ENCODE peak calls at places on chromosomes 4 and X, in five cellular contexts. I, X, E, Y and N are unnamed samples.

GRCh38 chr4:100968046-100968445 is 379.3 kb downstream of the PPP3CA start:
- DNase-seq in I (no peak), X (no peak), E (no peak), Y (no peak), N (no peak)

GRCh38 chrX:105821471-105822081 is 763 bp upstream of the NRK start:
- DNase-seq in I (peak; percentile 89), X (peak; percentile 45), E (peak; percentile 52), Y (no peak), N (peak; percentile 75)

GRCh38 chr4:174365018-174365587 is 81.4 kb downstream of the CEP44 start:
- DNase-seq in I (peak; percentile 58), X (peak; percentile 38), E (no peak), Y (peak; percentile 35), N (no peak)

GRCh38 chr4:170398228-170398627 is 308.5 kb upstream of the AADAT start:
- DNase-seq in I (no peak), X (no peak), E (no peak), Y (no peak), N (no peak)

GRCh38 chr4:138405439-138405838 is 163.3 kb upstream of the SLC7A11 start:
- DNase-seq in I (peak; percentile 18), X (peak; percentile 7), E (no peak), Y (no peak), N (no peak)

GRCh38 chrX:25531096-25531495 is 515.3 kb upstream of the ARX start:
- DNase-seq in I (no peak), X (peak; percentile 41), E (no peak), Y (no peak), N (no peak)

GRCh38 chr4:110139106-110139505 is 59.3 kb downstream of the ELOVL6 start:
- DNase-seq in I (no peak), X (no peak), E (no peak), Y (no peak), N (no peak)

GRCh38 chrX:153783378-153784013 is 2.7 kb downstream of the SRPK3 start:
- DNase-seq in I (no peak), X (no peak), E (no peak), Y (no peak), N (no peak)

GRCh38 chr4:21102667-21103066 is 402.4 kb downstream of the PACRGL start:
- DNase-seq in I (no peak), X (no peak), E (no peak), Y (no peak), N (no peak)

GRCh38 chr4:178553201-178553600 is 1111.0 kb upstream of the AGA start:
- DNase-seq in I (no peak), X (no peak), E (no peak), Y (no peak), N (no peak)

GRCh38 chr4:187477224-187477623 is 518.3 kb upstream of the ZFP42 start:
- DNase-seq in I (no peak), X (no peak), E (no peak), Y (no peak), N (no peak)

GRCh38 chr4:78553526-78554060 is 2.0 kb downstream of the ANXA3 start:
- DNase-seq in I (no peak), X (no peak), E (no peak), Y (no peak), N (no peak)

GRCh38 chr4:174826660-174827059 is 2.4 kb downstream of the GLRA3 start:
- DNase-seq in I (no peak), X (no peak), E (no peak), Y (no peak), N (no peak)

GRCh38 chr4:16827762-16828724 is 70.4 kb downstream of the LDB2 start:
- DNase-seq in I (no peak), X (peak; percentile 4), E (no peak), Y (no peak), N (no peak)

GRCh38 chrX:17654116-17654515 is 83.2 kb upstream of the SCML1 start:
- DNase-seq in I (no peak), X (no peak), E (no peak), Y (no peak), N (no peak)

GRCh38 chr4:165784672-165785071 is 88.4 kb upstream of the TLL1 start:
- DNase-seq in I (no peak), X (no peak), E (no peak), Y (no peak), N (no peak)

GRCh38 chr4:151698213-151698612 is 62.6 kb downstream of the GATB start:
- DNase-seq in I (no peak), X (no peak), E (no peak), Y (no peak), N (no peak)

GRCh38 chr4:40842725-40843401 is 93.1 kb downstream of the NSUN7 start:
- DNase-seq in I (peak; percentile 51), X (peak; percentile 6), E (no peak), Y (no peak), N (no peak)

GRCh38 chrX:25084446-25084845 is 68.7 kb upstream of the ARX start:
- DNase-seq in I (no peak), X (no peak), E (no peak), Y (no peak), N (no peak)

GRCh38 chr4:186725422-186726149 is 1.9 kb upstream of the FAT1 start:
- DNase-seq in I (peak; percentile 89), X (peak; percentile 88), E (peak; percentile 78), Y (peak; percentile 63), N (peak; percentile 70)

GRCh38 chrX:78555401-78555980 is 103.6 kb downstream of the RTL3 start:
- DNase-seq in I (peak; percentile 0), X (no peak), E (no peak), Y (no peak), N (no peak)

GRCh38 chr4:144399927-144400326 is 246.0 kb upstream of the HHIP start:
- DNase-seq in I (peak; percentile 5), X (peak; percentile 55), E (no peak), Y (no peak), N (no peak)

GRCh38 chr4:121690001-121690400 is 6.8 kb downstream of the ANXA5 start:
- DNase-seq in I (peak; percentile 93), X (peak; percentile 86), E (no peak), Y (no peak), N (no peak)

GRCh38 chr4:151013944-151014343 is 1.1 kb downstream of the LRBA start:
- DNase-seq in I (no peak), X (no peak), E (no peak), Y (no peak), N (no peak)

GRCh38 chrX:19810809-19811208 is 76.6 kb downstream of the SH3KBP1 start:
- DNase-seq in I (peak; percentile 41), X (peak; percentile 48), E (no peak), Y (no peak), N (no peak)

GRCh38 chr4:77044458-77045124 is 31.2 kb downstream of the CCNI start:
- DNase-seq in I (peak; percentile 62), X (peak; percentile 80), E (no peak), Y (no peak), N (no peak)

GRCh38 chr4:57639566-57640328 is 529.6 kb upstream of the IGFBP7 start:
- DNase-seq in I (no peak), X (no peak), E (peak; percentile 44), Y (no peak), N (peak; percentile 29)

GRCh38 chr4:8547108-8547911 is 32.9 kb upstream of the GPR78 start:
- DNase-seq in I (no peak), X (peak; percentile 51), E (peak; percentile 69), Y (peak; percentile 17), N (peak; percentile 75)

GRCh38 chr4:140046037-140046436 is 107.9 kb downstream of the MAML3 start:
- DNase-seq in I (no peak), X (no peak), E (no peak), Y (no peak), N (no peak)

GRCh38 chr4:47668810-47669408 is 169.0 kb downstream of the CORIN start:
- DNase-seq in I (peak; percentile 52), X (peak; percentile 65), E (no peak), Y (peak; percentile 17), N (no peak)

GRCh38 chr4:16226816-16227461 is 668 bp upstream of the TAPT1 start:
- DNase-seq in I (peak; percentile 57), X (no peak), E (peak; percentile 72), Y (peak; percentile 39), N (peak; percentile 59)

GRCh38 chr4:99052902-99053301 is 35.7 kb downstream of the ADH5 start:
- DNase-seq in I (peak; percentile 36), X (peak; percentile 52), E (no peak), Y (no peak), N (no peak)

GRCh38 chr4:151316645-151317044 is 8.8 kb downstream of the SH3D19 start:
- DNase-seq in I (no peak), X (no peak), E (no peak), Y (no peak), N (no peak)

DNA sequence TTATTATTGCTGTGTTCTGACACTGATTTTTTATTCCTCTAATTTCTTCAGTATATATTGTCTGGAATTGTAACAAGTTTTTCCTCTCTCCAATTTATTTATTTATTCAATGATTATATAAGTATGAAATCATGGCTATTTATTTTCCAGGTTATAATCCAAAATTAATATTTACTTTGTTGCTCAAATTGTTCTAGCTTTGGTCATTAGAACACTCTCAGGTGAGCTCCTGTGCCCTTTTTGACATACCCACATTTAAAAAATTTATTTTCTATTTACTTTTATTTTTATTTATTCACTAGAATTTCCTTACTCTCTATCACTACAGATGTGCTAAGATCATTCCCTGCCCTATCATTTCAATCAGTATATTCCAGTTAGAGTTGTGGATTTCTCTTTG is 70.2 kb downstream of the PPP1R2C start:
- DNase-seq in I (no peak), X (no peak), E (no peak), Y (no peak), N (no peak)
- H2BK15ac ChIP-seq in I (no peak overlapping the region), X (no peak overlapping the region), E (no peak overlapping the region), Y (no peak overlapping the region), N (no peak overlapping the region)

GRCh38 chr4:38365261-38365660 is 298.7 kb upstream of the KLF3 start:
- DNase-seq in I (no peak), X (no peak), E (no peak), Y (no peak), N (no peak)
- H2AFZ ChIP-seq in I (no peak overlapping the region), X (no peak overlapping the region), E (no peak overlapping the region), Y (no peak overlapping the region), N (no peak overlapping the region)

GRCh38 chr4:55345980-55346850 is at the start of gene SRD5A3:
- DNase-seq in I (peak; percentile 82), X (peak; percentile 71), E (peak; percentile 95), Y (peak; percentile 79), N (peak; percentile 79)
- H3K14ac ChIP-seq in I (peak within 1 kb of the TSS; percentile 84), X (peak within 1 kb of the TSS; percentile 78), E (no peak within 1 kb of the TSS), Y (peak within 1 kb of the TSS; percentile 84), N (peak within 1 kb of the TSS; percentile 86)

GRCh38 chr4:14807857-14808256 is 194.4 kb upstream of the CPEB2 start:
- DNase-seq in I (no peak), X (no peak), E (no peak), Y (no peak), N (no peak)
- H2BK15ac ChIP-seq in I (no peak overlapping the region), X (no peak overlapping the region), E (no peak overlapping the region), Y (no peak overlapping the region), N (no peak overlapping the region)